ENCODE peak calls at places on chromosome 6, in four cellular contexts. Y is SK-N-SH, A is H1, H is HepG2. P is an unnamed sample.
A peak's percentile ranks its signal among the peaks of the same experiment; 100 is the strongest.

GRCh38 chr6:16812993-16813392 is 51.7 kb upstream of the ATXN1 start:
- DNase-seq in H (no peak), Y (no peak), A (no peak), P (no peak)

GRCh38 chr6:49087372-49087771 is 375.7 kb downstream of the MMUT start:
- DNase-seq in A (no peak), H (no peak), Y (no peak), P (no peak)

GRCh38 chr6:146593978-146594377 is 4.8 kb upstream of the ADGB start:
- DNase-seq in H (no peak), Y (no peak), A (no peak), P (no peak)

GRCh38 chr6:155524249-155524651 is 68.6 kb upstream of the NOX3 start:
- DNase-seq in A (no peak), Y (no peak), H (no peak), P (no peak)

GRCh38 chr6:163415620-163416379 is 1.3 kb downstream of the QKI start:
- DNase-seq in A (no peak), H (peak; percentile 53), Y (peak; percentile 64), P (peak; percentile 72)

GRCh38 chr6:100347901-100348550 is 116.7 kb downstream of the SIM1 start:
- DNase-seq in H (no peak), A (no peak), Y (no peak), P (no peak)

GRCh38 chr6:22884441-22884840 is 315.1 kb downstream of the HDGFL1 start:
- DNase-seq in A (no peak), Y (no peak), H (no peak), P (no peak)

GRCh38 chr6:149293244-149293643 is 24.3 kb upstream of the TAB2 start:
- DNase-seq in Y (no peak), A (no peak), H (no peak), P (no peak)

GRCh38 chr6:108030223-108030622 is 44.3 kb downstream of the OSTM1 start:
- DNase-seq in Y (no peak), A (no peak), H (peak; percentile 40), P (no peak)

GRCh38 chr6:44731485-44732095 is 344.1 kb downstream of the CDC5L start:
- DNase-seq in A (no peak), Y (no peak), H (no peak), P (no peak)

GRCh38 chr6:167146173-167146572 is 11.6 kb downstream of the GPR31 start:
- DNase-seq in A (no peak), H (no peak), Y (no peak), P (no peak)

GRCh38 chr6:34576286-34576955 is 20.3 kb upstream of the SPDEF start:
- DNase-seq in H (no peak), Y (no peak), A (no peak), P (no peak)

GRCh38 chr6:31402324-31403282 is 792 bp upstream of the MICA start:
- DNase-seq in H (no peak), A (no peak), Y (no peak), P (no peak)

GRCh38 chr6:136468711-136469110 is 81.5 kb downstream of the MAP7 start:
- DNase-seq in A (no peak), Y (no peak), H (no peak), P (no peak)

GRCh38 chr6:46281110-46281509 is 110.3 kb upstream of the ENPP5 start:
- DNase-seq in A (no peak), H (no peak), Y (no peak), P (no peak)

GRCh38 chr6:82363368-82364086 is at the start of gene TPBG:
- DNase-seq in A (peak; percentile 82), H (peak; percentile 27), Y (peak; percentile 78), P (no peak)

GRCh38 chr6:85574932-85575598 is 18.6 kb downstream of the SNX14 start:
- DNase-seq in H (peak; percentile 52), A (no peak), Y (no peak), P (no peak)

GRCh38 chr6:163533443-163533842 is 118.9 kb downstream of the QKI start:
- DNase-seq in A (no peak), H (peak; percentile 73), Y (no peak), P (no peak)

GRCh38 chr6:29005183-29005885 is at the start of gene ZNF311:
- DNase-seq in H (no peak), Y (peak; percentile 36), A (no peak), P (no peak)

GRCh38 chr6:130708338-130708737 is 118.9 kb upstream of the SMLR1 start:
- DNase-seq in A (no peak), H (no peak), Y (no peak), P (no peak)
- TF ChIP-seq USF2 in A (no peak), H (no peak), Y (no peak), P (no peak)

GRCh38 chr6:38852215-38852614 is 137.1 kb downstream of the DNAH8 start:
- DNase-seq in Y (no peak), H (no peak), A (no peak), P (no peak)
- TF ChIP-seq SIN3A in Y (no peak), H (no peak), A (no peak), P (no peak)

GRCh38 chr6:1612386-1612893 is 2.7 kb downstream of the FOXC1 start:
- DNase-seq in H (no peak), A (no peak), Y (no peak), P (no peak)

GRCh38 chr6:1610497-1611321 is 994 bp downstream of the FOXC1 start:
- DNase-seq in Y (no peak), H (peak; percentile 27), A (no peak), P (no peak)

GRCh38 chr6:1612902-1613301 is 3.2 kb downstream of the FOXC1 start:
- DNase-seq in H (no peak), A (no peak), Y (no peak), P (no peak)

GRCh38 chr6:1611322-1611571 is 1.5 kb downstream of the FOXC1 start:
- DNase-seq in A (no peak), Y (peak; percentile 86), H (no peak), P (no peak)

GRCh38 chr6:1611572-1612385 is 2.1 kb downstream of the FOXC1 start:
- DNase-seq in H (peak; percentile 35), Y (no peak), A (no peak), P (no peak)
- H3K27me3 ChIP-seq in H (peaks cover 16% of the 10 kb centered on the region), Y (no peaks in the 10 kb centered on the region), A (peaks cover 83% of the 10 kb centered on the region), P (peaks cover 15% of the 10 kb centered on the region)

DNA sequence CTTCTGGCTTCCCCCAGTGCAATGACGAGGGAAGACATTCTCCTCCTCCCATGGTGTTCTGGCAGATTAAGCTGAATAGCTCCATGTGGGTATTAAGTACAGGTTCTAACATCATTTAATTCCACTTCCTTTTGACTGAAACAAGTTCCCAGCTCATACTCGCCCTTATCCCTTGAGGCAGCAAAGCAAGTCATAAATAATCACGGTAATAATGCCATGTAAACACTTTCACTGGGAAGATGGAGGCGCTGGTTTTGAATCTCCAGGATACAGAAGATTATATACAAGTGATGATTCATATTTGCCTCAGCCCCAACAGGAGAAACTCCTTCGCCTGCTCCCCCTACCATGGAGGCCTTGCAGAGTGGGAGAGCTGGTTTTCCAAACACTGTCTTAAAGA is 141.3 kb downstream of the PXDC1 start:
- DNase-seq in Y (no peak), H (no peak), A (no peak), P (no peak)
- TF ChIP-seq USF2 in Y (no peak), H (no peak), A (no peak), P (no peak)

DNA sequence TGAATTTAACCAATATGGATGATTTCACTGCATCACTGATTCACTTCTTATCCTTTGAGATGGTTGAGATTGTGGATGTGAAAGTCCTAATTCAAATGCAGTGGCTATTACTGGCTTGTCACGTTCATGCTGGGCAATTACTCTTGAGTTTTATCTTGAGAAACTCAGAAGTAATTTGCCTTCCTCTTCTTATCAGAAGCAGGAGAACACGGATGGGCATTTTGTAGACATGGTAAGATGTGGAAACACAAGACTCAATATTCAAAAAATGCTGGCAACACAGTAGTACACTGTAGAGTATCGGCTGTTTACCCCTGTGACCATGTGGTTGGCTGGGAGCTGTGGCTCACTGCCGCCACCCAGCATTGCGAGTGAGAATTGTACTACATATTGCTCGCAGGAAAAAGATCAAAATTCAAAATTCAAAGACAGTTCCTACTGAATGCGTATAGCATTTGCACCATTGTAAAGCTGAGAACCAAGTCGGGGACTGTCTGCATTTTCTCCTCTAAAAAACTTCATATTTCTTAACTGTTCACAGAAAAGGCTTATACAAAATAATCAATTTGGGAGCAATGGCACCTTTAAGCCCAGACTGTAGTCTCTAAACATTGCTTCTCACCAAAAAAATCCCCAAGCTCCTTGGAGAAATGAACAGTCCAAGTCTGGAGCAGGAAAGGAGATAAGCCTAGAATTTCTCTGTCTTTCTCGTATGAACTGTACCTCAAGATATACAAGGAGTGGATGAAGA is 61.9 kb upstream of the ELOVL5 start:
- DNase-seq in H (peak; percentile 56), Y (peak; percentile 49), A (no peak), P (peak; percentile 37)
- TF ChIP-seq SIN3A in H (no peak), Y (no peak), A (no peak), P (no peak)

DNA sequence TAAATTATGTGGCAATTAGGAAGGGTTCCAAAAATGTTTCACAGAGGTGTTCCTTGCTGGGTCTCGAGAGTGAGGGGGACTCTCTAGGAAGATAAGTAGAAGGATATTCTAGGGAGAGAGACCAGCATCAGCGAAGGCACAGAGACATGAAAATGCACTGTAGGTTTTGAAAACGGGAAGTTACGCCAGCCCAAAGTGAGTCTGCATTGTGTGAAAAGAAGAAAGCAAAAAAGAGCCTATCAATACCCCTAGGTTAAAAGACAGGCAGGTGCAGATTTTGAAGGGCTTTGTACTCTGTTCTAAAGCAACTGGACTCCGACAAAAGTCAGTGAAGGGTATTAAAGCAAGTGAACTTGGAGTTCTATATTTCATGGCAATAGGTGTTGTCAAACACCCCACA is 25.7 kb upstream of the MRAP2 start:
- DNase-seq in Y (no peak), H (no peak), A (no peak), P (no peak)
- H3K27me3 ChIP-seq in Y (no peaks in the 10 kb centered on the region), H (no peaks in the 10 kb centered on the region), A (no peaks in the 10 kb centered on the region), P (no peaks in the 10 kb centered on the region)

GRCh38 chr6:25286891-25287290 is 7.7 kb downstream of the CARMIL1 start:
- DNase-seq in A (no peak), Y (no peak), H (no peak), P (no peak)
- TF ChIP-seq USF2 in A (no peak), Y (no peak), H (no peak), P (no peak)

P was measured in GM12878.